ENCODE peak calls at places on chromosomes 5 and 9, in five cellular contexts. C, I, M, V and N are unnamed samples.
A peak's percentile ranks its signal among the peaks of the same experiment; 100 is the strongest.

GRCh38 chr5:167633114-167633513 is 658.3 kb upstream of the WWC1 start:
- DNase-seq in C (no peak), I (no peak), M (no peak), V (peak; percentile 30), N (no peak)

GRCh38 chr5:52870448-52870847 is 82.7 kb downstream of the ITGA1 start:
- DNase-seq in C (no peak), I (peak; percentile 52), M (peak; percentile 31), V (peak; percentile 8), N (no peak)

GRCh38 chr9:110148868-110149267 is 59.1 kb downstream of the C9orf152 start:
- DNase-seq in C (no peak), I (peak; percentile 50), M (no peak), V (no peak), N (no peak)

GRCh38 chr5:88235828-88236227 is 32.8 kb downstream of the TMEM161B start:
- DNase-seq in C (no peak), I (no peak), M (no peak), V (no peak), N (no peak)

GRCh38 chr9:26786571-26786970 is 106.0 kb downstream of the CAAP1 start:
- DNase-seq in C (no peak), I (no peak), M (no peak), V (no peak), N (no peak)

GRCh38 chr5:73997936-73998335 is 371.9 kb downstream of the ARHGEF28 start:
- DNase-seq in C (no peak), I (peak; percentile 9), M (no peak), V (no peak), N (no peak)

GRCh38 chr5:126280820-126281219 is 142.4 kb upstream of the GRAMD2B start:
- DNase-seq in C (no peak), I (no peak), M (no peak), V (no peak), N (no peak)

GRCh38 chr9:106897223-106897622 is 34.3 kb downstream of the ZNF462 start:
- DNase-seq in C (no peak), I (no peak), M (no peak), V (no peak), N (no peak)

GRCh38 chr9:3237121-3237520 is 288.7 kb downstream of the RFX3 start:
- DNase-seq in C (no peak), I (no peak), M (no peak), V (no peak), N (no peak)

GRCh38 chr9:128117613-128118471 is 9.7 kb downstream of the PTGES2 start:
- DNase-seq in C (peak; percentile 74), I (peak; percentile 91), M (peak; percentile 67), V (peak; percentile 91), N (peak; percentile 87)

GRCh38 chr9:117907420-117907819 is 203.2 kb downstream of the TLR4 start:
- DNase-seq in C (no peak), I (no peak), M (no peak), V (no peak), N (no peak)

GRCh38 chr5:74870299-74871067 is 4.3 kb upstream of the FAM169A start:
- DNase-seq in C (no peak), I (no peak), M (no peak), V (no peak), N (no peak)

GRCh38 chr5:54825005-54825404 is 160.4 kb downstream of the ESM1 start:
- DNase-seq in C (no peak), I (peak; percentile 69), M (no peak), V (no peak), N (no peak)

GRCh38 chr9:97853056-97853843 is at the start of gene FOXE1:
- DNase-seq in C (no peak), I (no peak), M (no peak), V (no peak), N (no peak)

GRCh38 chr9:98552306-98552705 is 156.4 kb downstream of the GABBR2 start:
- DNase-seq in C (no peak), I (no peak), M (no peak), V (no peak), N (no peak)

GRCh38 chr5:59496524-59497134 is 396.9 kb downstream of the PDE4D start:
- DNase-seq in C (no peak), I (peak; percentile 36), M (no peak), V (no peak), N (no peak)

GRCh38 chr5:84805473-84805872 is 420.8 kb upstream of the EDIL3 start:
- DNase-seq in C (no peak), I (no peak), M (no peak), V (no peak), N (no peak)

GRCh38 chr5:123438244-123438643 is 15.0 kb upstream of the CEP120 start:
- DNase-seq in C (no peak), I (no peak), M (no peak), V (no peak), N (no peak)

GRCh38 chr9:113742878-113743277 is 133.2 kb upstream of the ZNF618 start:
- DNase-seq in C (no peak), I (no peak), M (no peak), V (no peak), N (no peak)

GRCh38 chr5:58499951-58500350 is 8.7 kb downstream of the GAPT start:
- DNase-seq in C (no peak), I (no peak), M (no peak), V (no peak), N (no peak)

GRCh38 chr9:79617395-79617794 is 45.6 kb downstream of the TLE4 start:
- DNase-seq in C (no peak), I (peak; percentile 77), M (no peak), V (no peak), N (no peak)

GRCh38 chr9:83304686-83305085 is 233.5 kb downstream of the FRMD3 start:
- DNase-seq in C (no peak), I (peak; percentile 95), M (peak; percentile 27), V (no peak), N (peak; percentile 35)

GRCh38 chr5:1317921-1318565 is 23.2 kb upstream of the TERT start:
- DNase-seq in C (no peak), I (no peak), M (no peak), V (no peak), N (no peak)

GRCh38 chr9:107288701-107289100 is 5.6 kb downstream of the RAD23B start:
- DNase-seq in C (no peak), I (no peak), M (no peak), V (no peak), N (no peak)

GRCh38 chr5:142770650-142771609 is 753 bp downstream of the ARHGAP26 start:
- DNase-seq in C (no peak), I (peak; percentile 32), M (no peak), V (peak; percentile 73), N (no peak)

GRCh38 chr9:129473523-129474244 is 147.2 kb downstream of the C9orf50 start:
- DNase-seq in C (no peak), I (no peak), M (no peak), V (no peak), N (no peak)

GRCh38 chr9:99516657-99517049 is 294.6 kb downstream of the SEC61B start:
- DNase-seq in C (no peak), I (no peak), M (no peak), V (no peak), N (no peak)

GRCh38 chr9:136858844-136859757 is 7.0 kb downstream of the MAMDC4 start:
- DNase-seq in C (no peak), I (no peak), M (no peak), V (no peak), N (no peak)

GRCh38 chr5:88290801-88291200 is 22.2 kb upstream of the TMEM161B start:
- DNase-seq in C (no peak), I (peak; percentile 4), M (no peak), V (no peak), N (no peak)

DNA sequence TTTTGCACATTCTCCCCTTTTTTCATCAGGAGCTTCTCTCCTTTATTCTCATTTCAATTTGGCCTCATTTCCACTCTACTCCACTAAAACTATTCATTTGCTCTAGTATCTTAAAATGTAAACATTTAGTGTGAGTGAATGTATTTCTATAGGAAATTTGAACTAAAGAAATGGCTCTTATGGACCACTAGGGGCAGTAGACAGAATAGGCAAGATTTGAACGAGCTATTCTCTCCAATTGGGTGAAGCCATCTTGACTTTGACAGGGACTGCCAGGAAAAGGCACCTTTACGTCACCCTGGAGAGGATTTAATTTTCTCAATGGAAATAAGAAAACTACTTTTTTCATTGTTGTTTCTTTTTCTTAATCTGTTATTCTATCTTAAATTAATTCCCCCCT is 666.3 kb downstream of the DNAH5 start:
- DNase-seq in C (no peak), I (no peak), M (no peak), V (no peak), N (no peak)
- TF ChIP-seq CTCF in C (no peak), I (peak; percentile 30), M (no peak), V (no peak), N (no peak)

DNA sequence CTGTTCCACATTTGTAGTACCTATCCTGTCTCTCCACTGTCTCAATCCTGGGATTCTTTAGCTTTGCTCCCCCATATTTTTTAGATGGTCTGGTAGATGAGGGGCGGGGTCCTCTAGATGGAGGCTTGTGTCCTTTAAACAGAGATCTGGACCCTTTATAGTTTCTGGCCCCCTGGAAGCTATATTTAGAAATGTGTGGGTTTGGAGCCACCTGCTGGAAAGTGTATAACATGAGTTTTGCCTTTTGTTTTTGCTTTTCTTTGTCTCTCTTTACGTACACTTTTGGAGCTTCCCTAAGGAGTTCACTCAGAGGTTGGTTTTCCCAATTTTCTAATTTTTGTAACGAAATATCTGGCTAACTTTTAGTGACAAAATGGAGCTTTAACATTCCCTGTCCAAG is 110.7 kb downstream of the CFAP95 start:
- DNase-seq in C (no peak), I (peak; percentile 41), M (no peak), V (no peak), N (no peak)
- TF ChIP-seq CTCF in C (peak; percentile 47), I (peak; percentile 63), M (no peak), V (peak; percentile 36), N (no peak)

GRCh38 chr9:84436386-84437114 is 96.0 kb upstream of the SLC28A3 start:
- DNase-seq in C (no peak), I (no peak), M (no peak), V (no peak), N (no peak)

GRCh38 chr9:84438391-84438790 is 97.8 kb upstream of the SLC28A3 start:
- DNase-seq in C (no peak), I (no peak), M (no peak), V (no peak), N (no peak)

GRCh38 chr9:84435902-84436301 is 95.3 kb upstream of the SLC28A3 start:
- DNase-seq in C (no peak), I (no peak), M (no peak), V (peak; percentile 19), N (no peak)

GRCh38 chr9:84442712-84443111 is 102.2 kb upstream of the SLC28A3 start:
- DNase-seq in C (no peak), I (no peak), M (no peak), V (no peak), N (no peak)

GRCh38 chr9:84439253-84439652 is 98.7 kb upstream of the SLC28A3 start:
- DNase-seq in C (no peak), I (peak; percentile 6), M (no peak), V (no peak), N (no peak)
- TF ChIP-seq CTCF in C (no peak), I (no peak), M (no peak), V (no peak), N (no peak)

GRCh38 chr5:169547508-169547907 is 36.1 kb upstream of the SPDL1 start:
- DNase-seq in C (no peak), I (peak; percentile 26), M (no peak), V (peak; percentile 29), N (no peak)

GRCh38 chr5:169545762-169546161 is 37.8 kb upstream of the SPDL1 start:
- DNase-seq in C (no peak), I (peak; percentile 14), M (no peak), V (no peak), N (no peak)

GRCh38 chr5:169546346-169546745 is 37.2 kb upstream of the SPDL1 start:
- DNase-seq in C (no peak), I (no peak), M (no peak), V (no peak), N (no peak)

GRCh38 chr5:169542811-169543210 is 40.8 kb upstream of the SPDL1 start:
- DNase-seq in C (no peak), I (no peak), M (no peak), V (no peak), N (no peak)

GRCh38 chr5:169544264-169544950 is 39.2 kb upstream of the SPDL1 start:
- DNase-seq in C (no peak), I (no peak), M (no peak), V (no peak), N (no peak)
- TF ChIP-seq CTCF in C (no peak), I (no peak), M (no peak), V (no peak), N (no peak)